ENCODE peak calls at places on chromosomes 5 and 9, in five cellular contexts. One of them, this sample, is unnamed.
A peak's percentile ranks its signal among the peaks of the same experiment; 100 is the strongest.

GRCh38 chr9:98879958-98880300 is 63.8 kb upstream of the COL15A1 start:
- DNase-seq in MCF 10A: no peak
- DNase-seq in neural crest cell: no peak
- DNase-seq in AG10803: peak; percentile 58
- DNase-seq in heart right ventricle: peak; percentile 50
- DNase-seq in this sample: no peak

GRCh38 chr9:38346811-38347735 is 45.4 kb upstream of the ALDH1B1 start:
- DNase-seq in AG10803: no peak
- DNase-seq in MCF 10A: no peak
- DNase-seq in heart right ventricle: no peak
- DNase-seq in neural crest cell: no peak
- DNase-seq in this sample: no peak

GRCh38 chr5:78327761-78328510 is 32.5 kb upstream of the SCAMP1 start:
- DNase-seq in MCF 10A: peak; percentile 88
- DNase-seq in heart right ventricle: no peak
- DNase-seq in AG10803: no peak
- DNase-seq in neural crest cell: no peak
- DNase-seq in this sample: peak; percentile 10

GRCh38 chr9:134593286-134593685 is 48.3 kb upstream of the COL5A1 start:
- DNase-seq in MCF 10A: no peak
- DNase-seq in AG10803: no peak
- DNase-seq in neural crest cell: no peak
- DNase-seq in heart right ventricle: no peak
- DNase-seq in this sample: no peak

GRCh38 chr9:70318002-70318401 is 59.2 kb downstream of the SMC5 start:
- DNase-seq in MCF 10A: no peak
- DNase-seq in heart right ventricle: no peak
- DNase-seq in neural crest cell: no peak
- DNase-seq in AG10803: no peak
- DNase-seq in this sample: peak; percentile 1

GRCh38 chr5:125476888-125477585 is 730.6 kb upstream of the ZNF608 start:
- DNase-seq in MCF 10A: no peak
- DNase-seq in AG10803: no peak
- DNase-seq in heart right ventricle: no peak
- DNase-seq in neural crest cell: no peak
- DNase-seq in this sample: peak; percentile 10

GRCh38 chr5:115098041-115098702 is 71.5 kb downstream of the TRIM36 start:
- DNase-seq in heart right ventricle: no peak
- DNase-seq in AG10803: peak; percentile 48
- DNase-seq in neural crest cell: peak; percentile 13
- DNase-seq in MCF 10A: peak; percentile 62
- DNase-seq in this sample: peak; percentile 48

GRCh38 chr9:123353984-123354591 is 1.9 kb upstream of the CRB2 start:
- DNase-seq in MCF 10A: peak; percentile 59
- DNase-seq in heart right ventricle: peak; percentile 65
- DNase-seq in AG10803: peak; percentile 45
- DNase-seq in neural crest cell: peak; percentile 94
- DNase-seq in this sample: peak; percentile 86

GRCh38 chr9:126206099-126206498 is 120.5 kb upstream of the MVB12B start:
- DNase-seq in MCF 10A: no peak
- DNase-seq in heart right ventricle: no peak
- DNase-seq in neural crest cell: no peak
- DNase-seq in AG10803: no peak
- DNase-seq in this sample: no peak

GRCh38 chr5:44332360-44332971 is 56.8 kb downstream of the FGF10 start:
- DNase-seq in neural crest cell: no peak
- DNase-seq in MCF 10A: peak; percentile 66
- DNase-seq in AG10803: peak; percentile 56
- DNase-seq in heart right ventricle: no peak
- DNase-seq in this sample: no peak

GRCh38 chr5:28544501-28544900 is 1506.1 kb upstream of the CDH9 start:
- DNase-seq in MCF 10A: no peak
- DNase-seq in neural crest cell: no peak
- DNase-seq in heart right ventricle: no peak
- DNase-seq in AG10803: no peak
- DNase-seq in this sample: no peak

GRCh38 chr5:29042152-29042551 is 2003.8 kb upstream of the CDH9 start:
- DNase-seq in neural crest cell: no peak
- DNase-seq in MCF 10A: no peak
- DNase-seq in AG10803: no peak
- DNase-seq in heart right ventricle: no peak
- DNase-seq in this sample: no peak

GRCh38 chr5:56683281-56683680 is 132.1 kb upstream of the MAP3K1 start:
- DNase-seq in AG10803: no peak
- DNase-seq in MCF 10A: no peak
- DNase-seq in neural crest cell: no peak
- DNase-seq in heart right ventricle: no peak
- DNase-seq in this sample: no peak

GRCh38 chr9:100352201-100352726 is 478 bp downstream of the TEX10 start:
- DNase-seq in neural crest cell: no peak
- DNase-seq in MCF 10A: peak; percentile 40
- DNase-seq in heart right ventricle: peak; percentile 26
- DNase-seq in AG10803: peak; percentile 14
- DNase-seq in this sample: peak; percentile 52

GRCh38 chr5:37133939-37134338 is 115.2 kb downstream of the CPLANE1 start:
- DNase-seq in neural crest cell: no peak
- DNase-seq in heart right ventricle: no peak
- DNase-seq in AG10803: peak; percentile 10
- DNase-seq in MCF 10A: peak; percentile 13
- DNase-seq in this sample: no peak

GRCh38 chr9:98087420-98088354 is 31.2 kb downstream of the NANS start:
- DNase-seq in MCF 10A: no peak
- DNase-seq in neural crest cell: peak; percentile 22
- DNase-seq in AG10803: peak; percentile 50
- DNase-seq in heart right ventricle: peak; percentile 46
- DNase-seq in this sample: no peak

GRCh38 chr5:137622850-137623249 is 113.0 kb downstream of the KLHL3 start:
- DNase-seq in MCF 10A: peak; percentile 99
- DNase-seq in AG10803: peak; percentile 64
- DNase-seq in heart right ventricle: peak; percentile 70
- DNase-seq in neural crest cell: no peak
- DNase-seq in this sample: no peak

GRCh38 chr9:70112981-70113380 is 69.3 kb downstream of the MAMDC2 start:
- DNase-seq in neural crest cell: no peak
- DNase-seq in AG10803: no peak
- DNase-seq in heart right ventricle: no peak
- DNase-seq in MCF 10A: no peak
- DNase-seq in this sample: no peak

GRCh38 chr5:74056789-74057164 is 430.8 kb downstream of the ARHGEF28 start:
- DNase-seq in heart right ventricle: no peak
- DNase-seq in MCF 10A: peak; percentile 52
- DNase-seq in AG10803: peak; percentile 40
- DNase-seq in neural crest cell: no peak
- DNase-seq in this sample: no peak
- TF ChIP-seq CTCF in heart right ventricle: peak; percentile 51
- TF ChIP-seq CTCF in MCF 10A: peak; percentile 45
- TF ChIP-seq CTCF in AG10803: peak; percentile 50
- TF ChIP-seq CTCF in neural crest cell: peak; percentile 47
- TF ChIP-seq CTCF in this sample: peak; percentile 31

DNA sequence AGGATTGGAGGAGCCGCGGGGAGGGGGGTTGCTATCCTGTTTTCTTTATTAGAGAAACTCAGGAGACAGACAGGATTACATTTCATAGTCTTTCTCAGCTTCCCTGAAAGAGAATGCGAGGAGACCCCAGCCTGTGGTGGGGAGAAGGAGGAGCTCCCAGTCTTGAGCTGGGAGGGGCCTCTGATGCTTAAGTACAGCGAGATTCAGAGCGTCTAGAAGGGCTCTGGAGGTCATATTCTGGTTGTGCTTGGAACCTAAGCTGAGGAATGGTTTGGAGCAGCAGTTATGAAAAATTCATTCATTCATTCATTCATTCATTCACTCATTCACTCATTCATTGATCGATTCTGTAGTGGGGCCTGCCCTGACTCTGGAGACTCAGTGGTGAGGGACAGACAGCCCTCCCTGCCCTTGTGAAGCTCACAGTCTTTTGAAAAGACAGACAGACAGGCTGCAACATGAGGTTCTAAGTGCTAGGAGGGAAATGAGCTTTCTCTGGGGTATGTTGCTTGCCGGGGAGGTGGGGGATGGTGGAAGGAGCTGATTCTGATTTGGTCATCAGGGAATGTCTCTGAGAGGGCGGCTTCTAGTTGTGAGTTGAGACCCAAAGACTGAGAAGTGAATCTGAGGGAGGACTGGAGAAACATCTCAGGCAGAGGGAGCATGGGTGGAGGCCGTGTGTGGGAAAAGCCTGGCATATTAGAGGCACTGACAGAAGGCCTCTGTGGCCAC is 2.5 kb upstream of the SPRY4 start:
- DNase-seq in heart right ventricle: no peak
- DNase-seq in AG10803: peak; percentile 87
- DNase-seq in neural crest cell: no peak
- DNase-seq in MCF 10A: peak; percentile 65
- DNase-seq in this sample: no peak
- TF ChIP-seq CTCF in heart right ventricle: no peak
- TF ChIP-seq CTCF in AG10803: peak; percentile 41
- TF ChIP-seq CTCF in neural crest cell: no peak
- TF ChIP-seq CTCF in MCF 10A: no peak
- TF ChIP-seq CTCF in this sample: no peak

DNA sequence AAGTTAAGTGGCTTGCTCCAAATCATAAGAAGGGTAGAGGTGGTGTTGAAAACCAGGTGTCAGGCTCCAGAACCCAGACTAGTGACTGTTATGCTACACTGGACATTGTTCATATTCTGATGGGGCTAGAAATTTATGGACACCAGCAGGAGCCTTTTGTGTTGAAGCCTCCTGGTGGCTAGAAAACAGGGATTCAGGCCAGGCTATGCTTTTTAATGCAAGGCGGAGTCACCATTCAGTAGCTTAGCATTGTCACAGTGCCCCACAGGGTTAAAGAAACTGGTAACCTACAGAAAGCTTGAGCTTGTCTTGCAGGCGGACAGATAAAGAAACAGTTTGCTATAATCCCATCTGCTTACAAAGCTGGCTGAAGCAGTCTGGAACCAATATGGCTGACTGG is 23.0 kb upstream of the GOLM1 start:
- DNase-seq in neural crest cell: no peak
- DNase-seq in heart right ventricle: no peak
- DNase-seq in MCF 10A: no peak
- DNase-seq in AG10803: no peak
- DNase-seq in this sample: peak; percentile 3
- TF ChIP-seq CTCF in neural crest cell: no peak
- TF ChIP-seq CTCF in heart right ventricle: no peak
- TF ChIP-seq CTCF in MCF 10A: no peak
- TF ChIP-seq CTCF in AG10803: no peak
- TF ChIP-seq CTCF in this sample: peak; percentile 12

DNA sequence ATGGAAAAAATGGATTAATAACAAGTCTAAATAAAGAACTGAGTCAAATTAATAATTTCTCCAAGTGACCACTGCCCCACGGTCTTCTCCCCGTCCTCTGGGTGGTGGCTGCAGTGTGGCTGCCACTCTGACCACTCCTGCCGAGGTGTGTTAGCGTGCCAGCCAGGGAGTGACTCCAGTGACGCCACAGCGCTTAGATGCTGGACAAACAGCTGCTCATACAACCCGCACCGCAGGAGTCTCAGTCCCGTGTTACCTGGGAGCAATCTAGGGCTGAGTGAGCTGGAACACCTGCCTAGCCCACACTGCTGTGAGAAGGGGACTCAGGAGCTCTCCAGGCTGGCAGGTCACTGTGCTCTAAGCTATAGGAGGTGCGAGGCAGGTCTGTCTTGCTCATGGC is 10.2 kb downstream of the MAPK9 start:
- DNase-seq in neural crest cell: no peak
- DNase-seq in MCF 10A: no peak
- DNase-seq in AG10803: no peak
- DNase-seq in heart right ventricle: no peak
- DNase-seq in this sample: no peak
- TF ChIP-seq CTCF in neural crest cell: no peak
- TF ChIP-seq CTCF in MCF 10A: no peak
- TF ChIP-seq CTCF in AG10803: no peak
- TF ChIP-seq CTCF in heart right ventricle: no peak
- TF ChIP-seq CTCF in this sample: no peak

GRCh38 chr9:114721491-114722362 is 39.7 kb upstream of the TEX48 start:
- DNase-seq in MCF 10A: peak; percentile 49
- DNase-seq in AG10803: peak; percentile 82
- DNase-seq in neural crest cell: no peak
- DNase-seq in heart right ventricle: no peak
- DNase-seq in this sample: peak; percentile 80
- TF ChIP-seq CTCF in MCF 10A: no peak
- TF ChIP-seq CTCF in AG10803: no peak
- TF ChIP-seq CTCF in neural crest cell: no peak
- TF ChIP-seq CTCF in heart right ventricle: no peak
- TF ChIP-seq CTCF in this sample: peak; percentile 29

DNA sequence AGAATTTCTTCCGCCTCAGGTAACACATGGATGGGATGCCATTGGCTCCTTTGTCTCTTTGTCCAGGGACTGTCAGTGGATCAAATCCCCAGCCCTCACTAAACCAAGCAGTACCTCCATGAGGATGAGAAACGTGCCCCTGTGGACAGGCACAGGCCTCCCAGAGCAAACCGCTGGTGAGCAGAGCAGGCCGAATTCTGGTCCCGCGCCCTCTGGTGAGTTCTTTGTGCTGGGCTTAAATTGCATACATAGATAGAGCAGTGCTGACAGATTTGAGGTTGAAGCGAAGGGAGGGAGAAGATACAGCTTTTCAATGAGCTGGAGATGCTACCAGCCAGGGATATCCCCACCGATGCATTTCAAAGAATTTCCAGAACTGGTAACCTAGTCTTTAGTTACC is 143.8 kb downstream of the HSD17B3 start:
- DNase-seq in neural crest cell: no peak
- DNase-seq in heart right ventricle: no peak
- DNase-seq in MCF 10A: no peak
- DNase-seq in AG10803: no peak
- DNase-seq in this sample: no peak
- TF ChIP-seq CTCF in neural crest cell: no peak
- TF ChIP-seq CTCF in heart right ventricle: no peak
- TF ChIP-seq CTCF in MCF 10A: no peak
- TF ChIP-seq CTCF in AG10803: no peak
- TF ChIP-seq CTCF in this sample: no peak

DNA sequence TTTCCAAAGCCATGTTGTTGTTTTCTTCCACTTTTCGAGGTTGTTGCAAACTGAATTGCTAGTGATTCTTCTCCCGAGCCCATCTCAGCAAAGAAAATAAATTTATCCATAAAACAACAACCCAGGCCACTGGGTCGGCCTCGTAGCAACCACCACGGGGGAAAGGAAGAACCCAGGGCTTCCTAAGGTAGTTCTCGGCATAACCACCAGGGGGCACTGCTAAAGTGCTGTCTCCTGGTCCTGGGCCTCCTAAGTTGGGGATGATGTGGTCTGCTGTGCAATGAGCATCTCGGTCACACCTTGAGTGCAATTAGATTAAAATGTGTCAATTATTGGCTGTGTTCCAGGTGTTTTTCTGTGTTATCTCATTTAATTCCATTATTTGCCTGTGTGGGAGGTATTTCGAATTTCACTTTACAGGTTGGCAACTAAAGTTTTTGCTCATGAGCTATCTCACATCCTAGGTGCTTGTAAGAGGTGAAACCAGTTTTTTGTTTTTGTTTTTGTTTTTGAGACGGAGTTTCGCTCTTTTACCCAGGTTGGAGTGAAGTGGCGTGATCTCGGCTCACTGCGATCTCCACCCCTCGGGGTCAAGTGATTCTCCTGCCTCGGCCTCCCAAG is 102.8 kb upstream of the DAP start:
- DNase-seq in AG10803: peak; percentile 33
- DNase-seq in MCF 10A: peak; percentile 68
- DNase-seq in neural crest cell: peak; percentile 68
- DNase-seq in heart right ventricle: peak; percentile 26
- DNase-seq in this sample: peak; percentile 61
- TF ChIP-seq CTCF in AG10803: peak; percentile 87
- TF ChIP-seq CTCF in MCF 10A: peak; percentile 80
- TF ChIP-seq CTCF in neural crest cell: peak; percentile 82
- TF ChIP-seq CTCF in heart right ventricle: peak; percentile 67
- TF ChIP-seq CTCF in this sample: peak; percentile 71